ENCODE peak calls at places on chromosomes 2 and 18, in eight cellular contexts. One of them, this sample, is unnamed.

GRCh38 chr2:20042531-20042930 is 8.9 kb downstream of the LAPTM4A start:
- DNase-seq in GM13977: no peak
- DNase-seq in progenitor cell of endocrine pancreas: no peak
- DNase-seq in activated CD4-positive, CD25-positive, alpha-beta regulatory T cell: no peak
- DNase-seq in GM06990: no peak
- DNase-seq in AG04449: no peak
- DNase-seq in NCI-H1417: no peak
- DNase-seq in activated CD4-positive, alpha-beta T cell treated with anti-CD3 and anti-CD28 coated beads, Interleukin-2, amount 50 U/mL, for 24 hours: no peak
- DNase-seq in this sample: no peak

GRCh38 chr18:32454667-32455066 is 16.0 kb downstream of the GAREM1 start:
- DNase-seq in GM13977: no peak
- DNase-seq in progenitor cell of endocrine pancreas: no peak
- DNase-seq in activated CD4-positive, CD25-positive, alpha-beta regulatory T cell: no peak
- DNase-seq in GM06990: no peak
- DNase-seq in AG04449: no peak
- DNase-seq in NCI-H1417: no peak
- DNase-seq in activated CD4-positive, alpha-beta T cell treated with anti-CD3 and anti-CD28 coated beads, Interleukin-2, amount 50 U/mL, for 24 hours: no peak
- DNase-seq in this sample: no peak

GRCh38 chr2:43898134-43898957 is 59.6 kb downstream of the ABCG8 start:
- DNase-seq in GM13977: no peak
- DNase-seq in progenitor cell of endocrine pancreas: no peak
- DNase-seq in activated CD4-positive, CD25-positive, alpha-beta regulatory T cell: no peak
- DNase-seq in GM06990: no peak
- DNase-seq in AG04449: no peak
- DNase-seq in NCI-H1417: peak
- DNase-seq in activated CD4-positive, alpha-beta T cell treated with anti-CD3 and anti-CD28 coated beads, Interleukin-2, amount 50 U/mL, for 24 hours: no peak
- DNase-seq in this sample: no peak

GRCh38 chr2:207165121-207166038 is at the start of gene KLF7:
- DNase-seq in GM13977: peak
- DNase-seq in progenitor cell of endocrine pancreas: peak
- DNase-seq in activated CD4-positive, CD25-positive, alpha-beta regulatory T cell: peak
- DNase-seq in GM06990: peak
- DNase-seq in AG04449: no peak
- DNase-seq in NCI-H1417: peak
- DNase-seq in activated CD4-positive, alpha-beta T cell treated with anti-CD3 and anti-CD28 coated beads, Interleukin-2, amount 50 U/mL, for 24 hours: peak
- DNase-seq in this sample: peak

GRCh38 chr2:81706856-81707255 is 1402.3 kb upstream of the LRRTM1 start:
- DNase-seq in GM13977: no peak
- DNase-seq in progenitor cell of endocrine pancreas: no peak
- DNase-seq in activated CD4-positive, CD25-positive, alpha-beta regulatory T cell: no peak
- DNase-seq in GM06990: no peak
- DNase-seq in AG04449: no peak
- DNase-seq in NCI-H1417: no peak
- DNase-seq in activated CD4-positive, alpha-beta T cell treated with anti-CD3 and anti-CD28 coated beads, Interleukin-2, amount 50 U/mL, for 24 hours: no peak
- DNase-seq in this sample: no peak

GRCh38 chr2:187615364-187615763 is 61.1 kb upstream of the TFPI start:
- DNase-seq in GM13977: no peak
- DNase-seq in progenitor cell of endocrine pancreas: no peak
- DNase-seq in activated CD4-positive, CD25-positive, alpha-beta regulatory T cell: no peak
- DNase-seq in GM06990: no peak
- DNase-seq in AG04449: peak
- DNase-seq in NCI-H1417: no peak
- DNase-seq in activated CD4-positive, alpha-beta T cell treated with anti-CD3 and anti-CD28 coated beads, Interleukin-2, amount 50 U/mL, for 24 hours: no peak
- DNase-seq in this sample: no peak

GRCh38 chr2:20381457-20381856 is 30.8 kb upstream of the PUM2 start:
- DNase-seq in GM13977: no peak
- DNase-seq in progenitor cell of endocrine pancreas: no peak
- DNase-seq in activated CD4-positive, CD25-positive, alpha-beta regulatory T cell: no peak
- DNase-seq in GM06990: no peak
- DNase-seq in AG04449: no peak
- DNase-seq in NCI-H1417: peak
- DNase-seq in activated CD4-positive, alpha-beta T cell treated with anti-CD3 and anti-CD28 coated beads, Interleukin-2, amount 50 U/mL, for 24 hours: no peak
- DNase-seq in this sample: no peak

GRCh38 chr2:97688062-97688827 is 18.7 kb downstream of the C2orf92 start:
- DNase-seq in GM13977: peak
- DNase-seq in progenitor cell of endocrine pancreas: no peak
- DNase-seq in activated CD4-positive, CD25-positive, alpha-beta regulatory T cell: no peak
- DNase-seq in GM06990: peak
- DNase-seq in AG04449: no peak
- DNase-seq in NCI-H1417: no peak
- DNase-seq in activated CD4-positive, alpha-beta T cell treated with anti-CD3 and anti-CD28 coated beads, Interleukin-2, amount 50 U/mL, for 24 hours: no peak
- DNase-seq in this sample: no peak

GRCh38 chr2:175055993-175056392 is 50.8 kb upstream of the CHN1 start:
- DNase-seq in GM13977: no peak
- DNase-seq in progenitor cell of endocrine pancreas: no peak
- DNase-seq in activated CD4-positive, CD25-positive, alpha-beta regulatory T cell: no peak
- DNase-seq in GM06990: no peak
- DNase-seq in AG04449: no peak
- DNase-seq in NCI-H1417: no peak
- DNase-seq in activated CD4-positive, alpha-beta T cell treated with anti-CD3 and anti-CD28 coated beads, Interleukin-2, amount 50 U/mL, for 24 hours: no peak
- DNase-seq in this sample: no peak

GRCh38 chr18:3836483-3836882 is 386.5 kb downstream of the TGIF1 start:
- DNase-seq in GM13977: no peak
- DNase-seq in progenitor cell of endocrine pancreas: no peak
- DNase-seq in activated CD4-positive, CD25-positive, alpha-beta regulatory T cell: no peak
- DNase-seq in GM06990: no peak
- DNase-seq in AG04449: no peak
- DNase-seq in NCI-H1417: peak
- DNase-seq in activated CD4-positive, alpha-beta T cell treated with anti-CD3 and anti-CD28 coated beads, Interleukin-2, amount 50 U/mL, for 24 hours: no peak
- DNase-seq in this sample: no peak

GRCh38 chr2:216860738-216861137 is 874 bp upstream of the TNP1 start:
- DNase-seq in GM13977: no peak
- DNase-seq in progenitor cell of endocrine pancreas: no peak
- DNase-seq in activated CD4-positive, CD25-positive, alpha-beta regulatory T cell: no peak
- DNase-seq in GM06990: no peak
- DNase-seq in AG04449: no peak
- DNase-seq in NCI-H1417: peak
- DNase-seq in activated CD4-positive, alpha-beta T cell treated with anti-CD3 and anti-CD28 coated beads, Interleukin-2, amount 50 U/mL, for 24 hours: no peak
- DNase-seq in this sample: no peak

GRCh38 chr2:85951351-85952067 is 62.7 kb upstream of the ST3GAL5 start:
- DNase-seq in GM13977: no peak
- DNase-seq in progenitor cell of endocrine pancreas: no peak
- DNase-seq in activated CD4-positive, CD25-positive, alpha-beta regulatory T cell: no peak
- DNase-seq in GM06990: no peak
- DNase-seq in AG04449: no peak
- DNase-seq in NCI-H1417: no peak
- DNase-seq in activated CD4-positive, alpha-beta T cell treated with anti-CD3 and anti-CD28 coated beads, Interleukin-2, amount 50 U/mL, for 24 hours: no peak
- DNase-seq in this sample: no peak

GRCh38 chr18:45896991-45897390 is 70.1 kb downstream of the EPG5 start:
- DNase-seq in GM13977: no peak
- DNase-seq in progenitor cell of endocrine pancreas: no peak
- DNase-seq in activated CD4-positive, CD25-positive, alpha-beta regulatory T cell: no peak
- DNase-seq in GM06990: no peak
- DNase-seq in AG04449: no peak
- DNase-seq in NCI-H1417: no peak
- DNase-seq in activated CD4-positive, alpha-beta T cell treated with anti-CD3 and anti-CD28 coated beads, Interleukin-2, amount 50 U/mL, for 24 hours: no peak
- DNase-seq in this sample: no peak

GRCh38 chr2:85409719-85410583 is at the start of gene CAPG:
- DNase-seq in GM13977: peak
- DNase-seq in progenitor cell of endocrine pancreas: no peak
- DNase-seq in activated CD4-positive, CD25-positive, alpha-beta regulatory T cell: no peak
- DNase-seq in GM06990: peak
- DNase-seq in AG04449: no peak
- DNase-seq in NCI-H1417: no peak
- DNase-seq in activated CD4-positive, alpha-beta T cell treated with anti-CD3 and anti-CD28 coated beads, Interleukin-2, amount 50 U/mL, for 24 hours: no peak
- DNase-seq in this sample: peak

GRCh38 chr2:233961905-233962304 is 44.7 kb downstream of the TRPM8 start:
- DNase-seq in GM13977: no peak
- DNase-seq in progenitor cell of endocrine pancreas: no peak
- DNase-seq in activated CD4-positive, CD25-positive, alpha-beta regulatory T cell: no peak
- DNase-seq in GM06990: no peak
- DNase-seq in AG04449: no peak
- DNase-seq in NCI-H1417: no peak
- DNase-seq in activated CD4-positive, alpha-beta T cell treated with anti-CD3 and anti-CD28 coated beads, Interleukin-2, amount 50 U/mL, for 24 hours: no peak
- DNase-seq in this sample: no peak

GRCh38 chr2:174663572-174663971 is 66.0 kb upstream of the WIPF1 start:
- DNase-seq in GM13977: no peak
- DNase-seq in progenitor cell of endocrine pancreas: no peak
- DNase-seq in activated CD4-positive, CD25-positive, alpha-beta regulatory T cell: no peak
- DNase-seq in GM06990: no peak
- DNase-seq in AG04449: peak
- DNase-seq in NCI-H1417: no peak
- DNase-seq in activated CD4-positive, alpha-beta T cell treated with anti-CD3 and anti-CD28 coated beads, Interleukin-2, amount 50 U/mL, for 24 hours: no peak
- DNase-seq in this sample: no peak